ENCODE peak calls at places on chromosomes 12 and 14, in four cellular contexts. L, J, E and M are unnamed samples. For H3K9me3, the result is how much of the 10 kb centered on the place peaks cover.

GRCh38 chr14:66281036-66281776 is 205.0 kb upstream of the CCDC196 start:
- DNase-seq in E (no peak), J (no peak), L (no peak), M (no peak)

GRCh38 chr14:74424606-74425005 is 1.4 kb downstream of the SYNDIG1L start:
- DNase-seq in J (no peak), E (no peak), L (no peak), M (no peak)

GRCh38 chr14:94049625-94050023 is 23.5 kb downstream of the OTUB2 start:
- DNase-seq in J (no peak), E (no peak), L (no peak), M (no peak)

GRCh38 chr12:6778212-6778570 is 5.9 kb downstream of the LAG3 start:
- DNase-seq in E (no peak), J (no peak), L (no peak), M (no peak)

GRCh38 chr14:63893701-63894458 is 41.1 kb downstream of the SYNE2 start:
- DNase-seq in J (no peak), L (no peak), E (no peak), M (no peak)

GRCh38 chr14:54325766-54326165 is 71.0 kb upstream of the CDKN3 start:
- DNase-seq in J (no peak), L (no peak), E (no peak), M (no peak)

GRCh38 chr12:105020241-105020962 is 34.3 kb downstream of the NOPCHAP1 start:
- DNase-seq in L (no peak), J (no peak), E (no peak), M (no peak)

GRCh38 chr12:48956279-48957140 is 777 bp downstream of the ARF3 start:
- DNase-seq in L (peak), E (peak), J (no peak), M (peak)

GRCh38 chr14:80587096-80587724 is 354.3 kb downstream of the CEP128 start:
- DNase-seq in J (no peak), L (no peak), E (no peak), M (no peak)

GRCh38 chr14:52071675-52072074 is 2.8 kb upstream of the NID2 start:
- DNase-seq in J (no peak), E (no peak), L (no peak), M (no peak)

GRCh38 chr14:72810201-72810600 is 83.7 kb downstream of the DPF3 start:
- DNase-seq in J (no peak), E (no peak), L (no peak), M (peak)

GRCh38 chr12:62194031-62194430 is 66.2 kb upstream of the USP15 start:
- DNase-seq in E (no peak), L (no peak), J (no peak), M (no peak)

GRCh38 chr12:62192486-62193250 is 67.5 kb upstream of the USP15 start:
- DNase-seq in J (peak), E (peak), L (peak), M (peak)

GRCh38 chr12:62190921-62191746 is 69.1 kb upstream of the USP15 start:
- DNase-seq in E (peak), J (no peak), L (peak), M (no peak)

GRCh38 chr12:62190081-62190480 is 70.1 kb upstream of the USP15 start:
- DNase-seq in L (no peak), J (no peak), E (no peak), M (no peak)

DNA sequence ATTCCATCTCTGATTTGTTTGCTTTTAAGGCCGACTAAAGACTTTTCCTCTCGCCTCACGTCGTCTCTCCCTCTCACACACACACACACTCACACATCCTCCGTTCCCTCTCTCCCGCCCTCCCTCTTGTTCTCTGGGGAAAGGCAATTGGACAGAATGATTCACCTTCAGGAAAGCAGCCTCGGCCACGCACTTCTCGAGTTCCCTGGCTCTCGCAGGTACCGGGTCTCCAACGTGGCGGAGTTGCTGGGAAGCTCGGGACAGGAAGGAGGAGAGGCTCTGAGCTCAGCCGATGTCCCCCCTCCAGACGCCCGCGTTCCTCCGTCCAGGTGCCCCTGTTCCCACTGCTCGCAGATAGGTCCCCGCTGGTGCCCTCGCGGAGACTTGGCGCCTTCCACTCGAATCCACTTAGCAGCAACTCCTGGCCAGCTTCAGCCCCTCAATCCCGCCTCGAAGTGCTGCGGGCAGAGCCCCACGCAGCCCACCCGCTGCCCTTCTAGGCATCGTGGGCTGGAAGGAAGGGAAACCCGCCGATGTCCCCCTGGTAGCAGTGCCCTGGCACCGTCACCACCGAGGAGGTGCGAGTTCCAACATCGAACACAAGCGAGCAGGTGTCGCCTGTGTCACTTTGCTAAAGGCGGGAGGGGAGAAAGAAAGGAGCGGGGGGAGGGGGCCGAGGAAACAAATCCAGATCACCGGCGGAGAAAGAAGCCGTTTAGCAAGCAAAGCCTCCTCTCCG is 68.3 kb upstream of the USP15 start:
- DNase-seq in E (peak), J (no peak), L (peak), M (no peak)
- H3K4me3 ChIP-seq in E (peak), J (peak), L (peak), M (peak)

DNA sequence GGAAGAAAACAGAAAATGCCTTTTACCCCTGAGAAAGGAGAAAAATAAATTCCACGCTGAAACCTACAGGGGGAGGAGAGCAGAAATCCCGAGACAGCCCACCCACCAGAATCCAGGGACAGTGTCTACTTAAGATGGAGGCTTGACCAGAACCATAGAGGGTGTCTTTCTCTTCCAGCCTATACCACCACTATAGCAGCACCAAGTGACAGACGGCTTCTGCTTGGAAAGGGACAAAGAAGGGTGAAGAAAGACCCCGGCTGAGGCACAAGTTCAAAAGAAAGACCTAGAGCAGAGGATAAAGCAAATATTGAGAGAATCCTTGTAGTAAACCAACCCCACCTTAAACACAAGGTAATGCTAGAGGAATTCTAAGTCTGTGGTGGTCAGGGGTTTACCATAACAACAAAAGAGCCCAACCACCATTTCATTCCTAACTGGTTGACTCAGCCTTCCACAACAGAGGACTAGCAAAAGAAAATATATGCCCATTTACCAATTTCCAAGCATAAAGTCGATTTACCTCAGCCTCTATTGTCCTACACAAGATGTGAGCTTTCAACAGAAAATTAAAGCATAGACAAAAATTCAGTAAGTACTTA is 105.3 kb upstream of the FOXG1 start:
- DNase-seq in L (no peak), E (no peak), J (peak), M (no peak)
- H3K9me3 ChIP-seq in L (under half), E (under half), J (under half), M (under half)

GRCh38 chr12:110501378-110501721 is 561 bp downstream of the VPS29 start:
- DNase-seq in J (no peak), E (peak), L (no peak), M (no peak)

GRCh38 chr12:110505332-110505731 is 3.2 kb downstream of the RAD9B start:
- DNase-seq in L (no peak), E (no peak), J (no peak), M (no peak)

GRCh38 chr12:110502449-110502738 is 263 bp downstream of the RAD9B start:
- DNase-seq in L (no peak), E (no peak), J (no peak), M (no peak)

GRCh38 chr12:110501722-110502448 is at the start of the genes RAD9B and VPS29:
- DNase-seq in J (peak), E (peak), L (peak), M (peak)

DNA sequence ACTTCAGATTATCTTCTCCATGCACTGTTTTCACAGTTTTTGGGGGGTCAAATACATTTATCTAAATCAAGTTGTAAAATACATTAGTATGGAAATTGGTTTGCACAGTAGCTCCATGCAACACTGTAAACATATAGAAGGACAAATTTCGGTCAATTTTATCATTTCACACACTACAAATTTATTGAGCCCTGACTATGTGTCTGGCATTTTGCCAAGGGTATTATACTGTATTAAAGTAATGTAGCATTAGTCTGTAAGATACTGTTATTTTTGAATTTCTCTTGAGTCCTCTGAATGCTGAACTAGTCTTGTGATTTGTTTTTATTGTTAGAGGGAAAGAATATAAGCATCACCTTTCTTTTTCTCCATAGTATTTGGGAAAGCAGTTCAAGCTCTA is 1.3 kb downstream of the RAD9B start:
- DNase-seq in J (no peak), E (no peak), L (no peak), M (no peak)
- H3K27ac ChIP-seq in J (no peak), E (no peak), L (no peak), M (no peak)

GRCh38 chr14:29392287-29392686 is 535.4 kb downstream of the PRKD1 start:
- DNase-seq in J (no peak), E (no peak), L (no peak), M (no peak)

DNA sequence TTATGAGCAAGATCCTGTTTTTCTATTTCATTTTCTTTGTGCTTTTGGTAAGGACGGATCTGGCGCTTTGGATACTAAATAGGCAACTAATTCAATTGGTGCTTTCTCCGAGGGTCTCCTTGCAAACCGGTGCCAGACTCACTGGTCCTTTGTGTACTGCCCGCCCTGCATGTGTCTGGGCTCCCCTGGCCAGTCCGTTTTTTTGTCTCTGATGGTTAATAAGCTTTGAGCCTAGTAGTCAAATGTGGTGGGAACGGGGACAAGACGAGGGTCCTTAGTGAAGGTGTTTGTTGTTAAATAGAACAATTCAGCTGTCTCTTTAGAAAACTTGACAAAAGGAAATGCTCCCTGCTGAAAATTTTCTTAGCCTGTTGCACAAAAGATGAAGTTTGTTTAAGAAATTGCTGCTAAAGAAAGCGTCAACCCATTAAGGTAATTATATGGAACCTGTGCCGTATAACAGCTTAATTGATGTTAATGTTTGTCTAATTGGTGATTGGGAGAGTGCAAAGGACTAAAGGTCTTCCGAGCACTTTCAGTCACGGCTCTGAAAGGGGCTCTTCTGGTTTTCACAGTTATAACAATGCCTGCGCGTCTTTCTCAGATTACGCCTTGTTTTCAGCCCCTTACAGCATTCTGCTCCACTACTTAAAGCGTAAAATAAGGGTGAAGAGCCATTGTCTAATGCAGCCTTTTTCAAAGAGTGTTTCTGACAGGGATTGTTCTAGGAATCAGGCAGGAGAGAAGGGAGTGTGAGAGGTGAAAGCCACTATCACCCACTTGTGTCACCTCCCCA is 537.4 kb downstream of the PRKD1 start:
- DNase-seq in L (no peak), E (no peak), J (no peak), M (no peak)
- H3K4me3 ChIP-seq in L (no peak), E (no peak), J (no peak), M (no peak)

DNA sequence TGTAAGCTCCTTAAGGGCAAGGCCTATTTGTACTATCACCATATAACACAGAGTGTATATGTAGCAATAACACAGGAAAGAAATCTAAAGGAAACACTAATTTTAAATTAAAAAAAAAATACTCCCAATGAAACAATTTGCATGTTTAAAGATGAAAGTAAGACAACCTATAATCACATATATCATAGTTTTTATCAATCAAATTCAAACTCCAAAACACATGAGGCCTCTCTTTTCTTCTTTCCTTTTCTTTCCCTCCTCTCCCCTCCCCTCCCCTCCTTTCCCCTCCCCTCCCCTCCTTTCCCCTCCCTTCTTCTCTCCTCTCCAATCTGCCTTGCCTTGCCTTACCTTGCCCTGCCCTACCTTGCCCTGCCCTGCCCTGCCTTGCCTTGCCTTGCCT is 405.8 kb upstream of the RPL10L start:
- DNase-seq in L (no peak), E (no peak), J (no peak), M (no peak)
- H3K9me3 ChIP-seq in L (under half), E (under half), J (under half), M (under half)

DNA sequence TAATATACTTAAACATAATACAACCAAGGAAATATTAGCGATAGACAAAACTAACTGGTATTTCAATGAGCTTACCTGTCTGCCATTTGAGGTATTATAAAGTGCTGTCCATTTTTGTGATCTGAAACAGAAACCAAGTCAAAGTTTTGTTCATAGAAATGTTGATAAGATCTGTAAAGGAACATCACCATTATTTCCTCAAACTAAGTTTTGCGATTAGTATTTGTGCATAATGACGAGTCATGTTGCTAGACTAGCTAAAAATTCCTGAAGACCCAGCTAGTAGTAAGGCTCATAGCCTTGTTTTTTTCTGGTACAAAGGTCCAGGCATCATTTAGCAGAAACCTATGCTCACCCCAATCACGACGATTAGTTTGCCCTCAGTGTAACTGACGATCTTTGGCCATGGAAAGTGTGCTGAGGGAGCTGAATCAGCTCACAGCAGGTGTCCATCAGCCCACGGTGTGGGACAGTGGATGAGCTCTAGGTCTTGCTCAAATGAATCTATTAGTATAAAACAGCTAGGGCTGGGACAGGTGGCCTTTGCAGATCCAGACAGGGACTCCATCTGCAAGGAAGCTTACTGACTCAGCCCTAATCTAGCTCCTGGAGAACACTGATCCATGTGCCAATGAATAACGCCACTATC is 28.7 kb downstream of the GIT2 start:
- DNase-seq in E (no peak), L (no peak), J (no peak), M (no peak)
- H3K27ac ChIP-seq in E (no peak), L (no peak), J (no peak), M (peak)

DNA sequence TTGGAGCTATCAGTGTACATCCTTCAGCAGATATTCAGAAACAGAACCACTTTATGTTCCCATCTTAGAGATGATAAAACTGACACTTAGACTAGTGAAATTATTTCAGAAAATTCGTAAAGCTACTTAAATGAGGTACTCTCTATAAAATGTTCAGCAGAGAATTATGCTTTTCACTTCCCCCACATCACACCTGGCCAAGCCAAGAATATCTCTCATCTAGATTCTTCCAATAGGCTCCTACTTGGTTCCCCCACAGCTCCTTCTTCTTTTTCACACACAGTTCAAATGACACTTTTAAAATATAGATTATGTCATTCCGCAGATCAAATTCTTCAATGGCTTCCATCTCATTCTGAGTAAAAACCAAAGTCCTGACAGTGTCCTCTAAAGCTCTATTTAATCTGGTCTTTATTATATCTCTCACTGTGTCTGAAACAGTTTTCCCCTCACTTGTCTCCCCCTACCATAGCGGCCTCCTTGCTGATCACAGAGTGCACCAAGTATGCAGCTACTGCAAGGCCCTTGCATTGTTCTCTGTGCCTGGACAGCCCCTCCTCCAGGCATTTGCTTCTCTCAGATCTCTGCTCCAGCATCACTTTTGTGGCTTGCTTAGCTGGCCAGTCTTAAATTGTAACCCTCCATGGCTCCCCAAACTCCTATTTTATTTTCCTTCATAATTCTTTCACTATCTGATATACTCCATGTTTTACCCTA is 736.8 kb upstream of the USP15 start:
- DNase-seq in L (no peak), J (no peak), E (no peak), M (no peak)
- H3K4me3 ChIP-seq in L (no peak), J (no peak), E (no peak), M (no peak)

DNA sequence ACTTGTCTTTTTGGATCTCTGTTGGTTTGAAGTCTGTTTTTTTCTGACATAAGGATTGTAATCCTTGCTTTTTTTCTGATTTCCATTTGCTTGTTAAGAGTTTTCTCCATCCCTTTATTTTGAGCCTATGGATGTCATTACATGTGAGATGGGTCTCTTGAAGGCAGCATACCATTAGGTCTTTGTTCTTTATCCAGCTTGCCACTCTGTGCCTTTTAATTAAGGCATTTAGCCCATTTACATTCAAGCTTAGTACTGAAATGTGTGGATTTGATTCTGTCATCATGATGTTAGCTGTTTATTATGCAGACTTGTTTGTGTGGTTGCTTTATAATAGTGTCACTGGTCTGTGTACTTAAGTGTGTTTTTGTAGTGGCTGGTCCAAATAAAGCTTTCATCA is 100.0 kb downstream of the CCDC91 start:
- DNase-seq in L (no peak), J (no peak), E (no peak), M (no peak)
- H3K9me3 ChIP-seq in L (under half), J (under half), E (under half), M (under half)

DNA sequence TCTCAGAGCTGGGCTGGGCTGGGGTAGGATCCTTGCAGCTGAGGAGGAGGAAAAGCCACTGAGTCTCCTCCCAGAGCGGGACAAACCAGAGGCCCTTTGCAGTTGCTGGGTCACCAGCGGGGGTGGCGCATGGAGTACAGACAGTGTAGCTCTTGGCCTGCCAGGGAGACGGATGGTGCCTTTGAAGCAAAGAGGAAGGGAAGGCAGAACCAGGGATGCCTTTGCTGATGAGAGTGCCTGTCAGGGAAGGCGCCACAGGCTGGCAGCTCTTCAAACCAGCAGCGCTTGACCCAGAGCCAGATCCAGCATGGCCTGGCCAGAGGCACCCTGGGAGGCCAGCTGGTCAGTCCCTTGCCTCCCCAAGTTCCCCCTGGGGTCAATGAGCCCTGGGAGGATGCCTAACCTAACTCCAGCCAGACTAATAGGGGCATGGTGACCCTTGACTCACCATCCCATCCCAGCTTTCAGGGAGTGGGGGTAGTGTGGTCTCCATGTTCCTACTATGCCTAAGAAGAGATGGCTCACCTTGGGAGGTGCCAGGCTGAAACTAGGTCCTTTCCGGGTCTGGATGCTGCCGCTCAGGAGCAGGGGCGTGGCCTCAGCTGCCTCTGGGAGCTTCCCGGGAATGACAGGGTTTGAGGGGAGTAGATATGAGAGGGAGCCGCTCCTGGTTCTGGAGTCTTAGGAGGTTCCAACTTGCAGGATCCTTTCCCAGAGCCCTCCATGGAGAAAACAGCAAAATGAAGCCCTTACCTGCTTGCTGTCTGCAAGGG is 19.8 kb downstream of the VASH1 start:
- DNase-seq in J (no peak), E (peak), L (no peak), M (no peak)
- H3K27ac ChIP-seq in J (no peak), E (no peak), L (no peak), M (no peak)